ENCODE peak calls at places on chromosomes 16 and 17, in five cellular contexts. One of them, this sample, is unnamed.

GRCh38 chr17:17151055-17151454 is 55.1 kb downstream of the PLD6 start:
- DNase-seq in heart left ventricle: no peak
- DNase-seq in SW480: no peak
- DNase-seq in endodermal cell: no peak
- DNase-seq in AG04450: peak
- DNase-seq in this sample: no peak

GRCh38 chr17:36501351-36501750 is 14.9 kb downstream of the ZNHIT3 start:
- DNase-seq in heart left ventricle: no peak
- DNase-seq in SW480: no peak
- DNase-seq in endodermal cell: peak
- DNase-seq in AG04450: no peak
- DNase-seq in this sample: no peak

GRCh38 chr17:2049333-2050245 is 5.3 kb upstream of the HIC1 start:
- DNase-seq in heart left ventricle: peak
- DNase-seq in SW480: peak
- DNase-seq in endodermal cell: peak
- DNase-seq in AG04450: no peak
- DNase-seq in this sample: peak

GRCh38 chr17:19461681-19462080 is 50.6 kb downstream of the RNF112 start:
- DNase-seq in heart left ventricle: no peak
- DNase-seq in SW480: no peak
- DNase-seq in endodermal cell: peak
- DNase-seq in AG04450: no peak
- DNase-seq in this sample: no peak

GRCh38 chr17:43655702-43656275 is 5.9 kb downstream of the MEOX1 start:
- DNase-seq in heart left ventricle: no peak
- DNase-seq in SW480: no peak
- DNase-seq in endodermal cell: no peak
- DNase-seq in AG04450: no peak
- DNase-seq in this sample: no peak

GRCh38 chr16:2008631-2009301 is 855 bp downstream of the ZNF598 start:
- DNase-seq in heart left ventricle: no peak
- DNase-seq in SW480: no peak
- DNase-seq in endodermal cell: no peak
- DNase-seq in AG04450: no peak
- DNase-seq in this sample: no peak

GRCh38 chr16:64362193-64362592 is 759.7 kb downstream of the CDH11 start:
- DNase-seq in heart left ventricle: no peak
- DNase-seq in SW480: no peak
- DNase-seq in endodermal cell: no peak
- DNase-seq in AG04450: no peak
- DNase-seq in this sample: no peak

GRCh38 chr16:81623365-81624102 is 155.6 kb upstream of the PLCG2 start:
- DNase-seq in heart left ventricle: no peak
- DNase-seq in SW480: peak
- DNase-seq in endodermal cell: peak
- DNase-seq in AG04450: no peak
- DNase-seq in this sample: no peak

GRCh38 chr16:78045865-78046581 is 23.7 kb downstream of the CLEC3A start:
- DNase-seq in heart left ventricle: peak
- DNase-seq in SW480: no peak
- DNase-seq in endodermal cell: peak
- DNase-seq in AG04450: peak
- DNase-seq in this sample: no peak

This sample was measured in nucleus accumbens.